ENCODE peak calls at places on chromosomes 1 and 21, in eight cellular contexts. F, N, O, G, H, Z, P and V are unnamed samples.
A peak's percentile ranks its signal among the peaks of the same experiment; 100 is the strongest.

GRCh38 chr21:38911523-38912354 is 106.0 kb downstream of the ETS2 start:
- DNase-seq in G (no peak), N (no peak), P (no peak), F (no peak), Z (no peak), H (no peak), O (no peak), V (no peak)

GRCh38 chr1:40315795-40316594 is 1.1 kb downstream of the COL9A2 start:
- DNase-seq in F (no peak), H (no peak), Z (no peak), N (peak; percentile 49), P (no peak), G (no peak), O (no peak), V (no peak)

GRCh38 chr1:162187676-162188075 is 118.2 kb downstream of the NOS1AP start:
- DNase-seq in Z (no peak), O (no peak), P (no peak), N (no peak), H (no peak), G (no peak), F (no peak), V (no peak)

GRCh38 chr1:204744102-204744501 is 58.6 kb upstream of the LRRN2 start:
- DNase-seq in Z (no peak), N (no peak), G (no peak), F (no peak), H (no peak), O (no peak), P (no peak), V (no peak)

GRCh38 chr1:31422505-31423319 is 9.7 kb downstream of the SERINC2 start:
- DNase-seq in P (peak; percentile 49), Z (peak; percentile 52), O (peak; percentile 55), G (peak; percentile 84), F (peak; percentile 80), H (peak; percentile 68), N (peak; percentile 90), V (peak; percentile 71)

GRCh38 chr1:40299366-40300248 is 17.5 kb downstream of the COL9A2 start:
- DNase-seq in N (no peak), P (no peak), G (no peak), Z (no peak), F (no peak), O (no peak), H (no peak), V (no peak)

GRCh38 chr21:28357743-28358142 is 634.9 kb downstream of the LTN1 start:
- DNase-seq in F (no peak), N (no peak), H (no peak), O (no peak), Z (no peak), P (no peak), G (no peak), V (no peak)

GRCh38 chr1:61299468-61299867 is 217.1 kb downstream of the NFIA start:
- DNase-seq in G (no peak), F (no peak), P (no peak), O (no peak), N (peak; percentile 27), Z (no peak), H (no peak), V (no peak)

GRCh38 chr1:235567812-235568444 is 63.7 kb upstream of the B3GALNT2 start:
- DNase-seq in O (no peak), F (no peak), H (no peak), G (no peak), P (no peak), Z (no peak), N (no peak), V (no peak)

GRCh38 chr1:205232945-205233397 is 5.2 kb downstream of the TMCC2 start:
- DNase-seq in P (no peak), N (no peak), F (no peak), O (no peak), H (no peak), G (no peak), Z (no peak), V (no peak)

GRCh38 chr1:81802601-81803422 is 2.1 kb downstream of the ADGRL2 start:
- DNase-seq in G (peak; percentile 61), O (no peak), Z (peak; percentile 31), N (peak; percentile 85), P (peak; percentile 80), F (peak; percentile 69), H (peak; percentile 77), V (no peak)

DNA sequence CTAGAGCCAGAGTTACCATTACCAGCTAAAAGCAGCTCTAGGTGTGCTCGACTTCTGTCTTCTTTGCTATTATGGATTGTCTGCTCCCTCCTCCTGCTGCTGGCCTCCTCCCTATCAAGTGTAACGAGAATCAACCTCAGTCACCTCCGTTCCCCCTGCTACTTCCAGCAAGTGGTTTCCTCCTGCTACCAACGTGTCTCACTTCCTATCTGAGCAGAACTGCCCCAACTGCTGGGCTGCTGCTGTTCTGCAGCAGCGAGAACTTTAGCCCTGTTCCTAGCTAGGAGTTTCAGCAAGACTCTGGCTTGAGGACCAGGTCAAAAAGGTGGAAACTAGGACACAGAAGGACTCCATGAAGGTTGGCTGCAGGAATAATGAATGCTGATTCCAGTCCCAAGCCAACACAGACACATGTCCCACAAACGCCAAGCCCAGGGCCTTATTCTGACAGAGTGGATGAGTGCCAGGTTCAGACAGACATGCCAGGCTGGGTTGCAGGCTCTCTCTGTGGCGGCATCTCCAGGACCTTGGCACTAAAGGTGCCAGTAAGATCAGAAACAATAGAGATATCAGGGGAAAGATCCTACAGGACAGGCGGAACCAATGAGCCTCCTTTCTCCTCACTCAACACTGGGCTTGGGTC is 46.9 kb downstream of the CD34 start:
- DNase-seq in G (no peak), O (no peak), N (no peak), P (no peak), F (no peak), Z (no peak), H (no peak), V (no peak)
- H3K27ac ChIP-seq in G (no peak overlapping the region), O (no peak overlapping the region), N (no peak overlapping the region), P (peak overlapping the region; percentile 99), F (peak overlapping the region; percentile 63), Z (peak overlapping the region; percentile 17), H (peak overlapping the region; percentile 64), V (peak overlapping the region; percentile 82)

GRCh38 chr1:158150512-158150911 is 30.2 kb upstream of the CD1D start:
- DNase-seq in H (no peak), G (no peak), O (no peak), Z (no peak), F (no peak), N (no peak), P (no peak), V (no peak)

GRCh38 chr1:158154501-158154900 is 26.2 kb upstream of the CD1D start:
- DNase-seq in P (no peak), O (no peak), N (no peak), F (no peak), Z (no peak), G (no peak), H (no peak), V (no peak)

GRCh38 chr1:158153179-158153578 is 27.5 kb upstream of the CD1D start:
- DNase-seq in F (no peak), H (no peak), G (no peak), N (no peak), O (no peak), Z (no peak), P (no peak), V (no peak)

GRCh38 chr1:158155673-158156072 is 25.0 kb upstream of the CD1D start:
- DNase-seq in F (no peak), H (peak; percentile 35), G (no peak), O (no peak), P (no peak), N (no peak), Z (no peak), V (no peak)

DNA sequence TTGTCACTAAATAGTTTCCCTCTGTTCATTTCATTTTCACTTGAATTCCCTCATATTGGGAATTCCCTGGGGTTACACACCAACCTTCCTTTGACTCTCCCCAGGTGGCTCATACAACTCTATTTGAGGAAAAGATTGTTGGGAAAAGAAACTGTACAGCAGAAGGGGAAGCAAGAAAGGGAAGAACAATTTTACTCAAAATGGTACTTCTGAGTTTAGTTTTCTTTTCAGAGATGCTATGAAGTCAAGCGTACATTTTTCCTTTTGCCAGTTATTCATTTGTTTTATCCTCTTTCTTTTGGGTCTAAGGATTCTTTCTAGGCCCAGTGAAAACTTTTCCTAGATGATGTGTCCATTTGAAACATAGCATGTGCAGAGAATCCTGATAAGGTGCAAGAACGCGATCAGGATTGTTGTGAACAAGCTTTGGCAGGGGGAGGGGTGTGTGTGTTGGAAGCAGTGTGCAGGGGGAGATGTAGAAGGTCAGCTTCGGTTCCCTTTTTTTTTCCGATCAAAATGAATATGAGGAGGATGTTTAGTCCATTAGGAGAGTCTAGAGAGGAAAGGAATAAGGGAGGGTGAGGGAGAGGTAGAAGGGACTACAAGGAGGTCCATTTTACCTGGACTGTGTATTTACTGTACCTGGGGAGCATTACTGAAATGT is 26.8 kb upstream of the CD1D start:
- DNase-seq in H (no peak), N (no peak), P (no peak), G (no peak), F (no peak), Z (no peak), O (no peak), V (no peak)
- H3K27ac ChIP-seq in H (no peak overlapping the region), N (no peak overlapping the region), P (no peak overlapping the region), G (no peak overlapping the region), F (no peak overlapping the region), Z (no peak overlapping the region), O (no peak overlapping the region), V (peak overlapping the region; percentile 47)

DNA sequence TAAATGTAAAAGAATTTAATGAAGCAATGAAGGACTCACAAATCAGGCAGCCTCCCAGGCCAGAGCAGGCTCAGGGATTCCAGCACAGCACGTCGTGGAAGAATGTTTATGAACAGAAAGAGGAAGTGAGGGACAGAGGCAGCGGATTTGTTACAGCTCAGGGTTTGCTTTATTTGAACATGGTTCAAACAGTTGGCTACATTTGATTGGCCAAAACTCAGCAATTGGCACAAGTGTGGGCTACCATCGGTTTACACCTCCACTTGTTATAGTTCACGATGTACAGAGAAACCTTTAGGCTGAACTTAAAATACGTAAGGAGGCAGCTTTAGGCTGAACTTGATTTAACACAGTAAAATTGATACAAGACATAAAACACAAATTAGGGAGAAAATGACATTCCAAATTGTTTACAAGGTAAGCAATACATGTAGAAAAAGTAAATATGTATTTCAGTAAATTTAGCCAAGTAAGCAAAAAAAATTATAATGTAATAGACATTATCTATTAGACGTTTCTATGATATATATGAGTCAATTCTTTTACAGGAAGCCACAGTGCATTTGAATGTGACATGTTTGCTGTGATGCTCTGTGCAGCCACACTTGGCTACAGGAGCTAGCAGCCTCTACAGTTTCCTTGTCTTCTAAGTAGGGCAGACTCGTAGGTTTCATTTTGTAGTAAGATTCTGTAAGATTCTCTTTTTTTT is 126.5 kb downstream of the ADSS2 start:
- DNase-seq in O (no peak), H (no peak), P (no peak), Z (no peak), N (no peak), G (no peak), F (no peak), V (no peak)
- H3K27ac ChIP-seq in O (no peak overlapping the region), H (no peak overlapping the region), P (no peak overlapping the region), Z (peak overlapping the region; percentile 88), N (no peak overlapping the region), G (peak overlapping the region; percentile 33), F (no peak overlapping the region), V (peak overlapping the region; percentile 2)

DNA sequence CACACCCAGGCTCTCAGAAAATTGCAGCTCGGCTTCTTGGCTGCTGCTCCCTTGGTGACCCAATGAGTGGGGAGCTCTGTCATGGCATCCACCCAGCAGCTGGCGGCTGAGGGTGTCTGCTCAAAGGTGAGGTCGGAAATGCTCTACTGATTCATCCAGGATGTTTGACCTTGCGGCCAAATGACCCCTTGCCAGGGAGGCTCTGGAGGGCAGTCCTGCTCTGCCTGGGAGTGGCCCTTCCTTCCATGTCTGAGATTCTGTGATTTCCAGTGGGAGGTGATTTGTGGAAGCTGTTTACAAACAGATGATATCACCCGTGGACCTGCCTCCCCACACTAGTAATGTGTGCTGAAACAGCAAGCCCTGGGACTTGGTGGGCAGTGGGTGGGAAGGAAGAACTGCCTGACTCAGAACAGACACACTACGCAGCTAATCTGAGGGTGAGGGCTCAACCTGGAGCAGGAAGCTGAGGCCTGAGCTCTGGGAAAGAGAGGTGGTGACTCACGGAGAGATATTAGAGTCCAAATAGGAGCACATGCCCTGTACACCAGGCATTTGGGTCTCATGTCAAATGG is 3.0 kb downstream of the CRCT1 start:
- DNase-seq in F (no peak), H (no peak), N (no peak), Z (peak; percentile 27), P (no peak), G (no peak), O (no peak), V (no peak)
- H3K27ac ChIP-seq in F (no peak overlapping the region), H (no peak overlapping the region), N (no peak overlapping the region), Z (no peak overlapping the region), P (no peak overlapping the region), G (no peak overlapping the region), O (no peak overlapping the region), V (peak overlapping the region; percentile 86)